ENCODE peak calls at places on chromosome 5, in ten cellular contexts. Q is brain microvascular endothelial cell, R is amygdala, N is DMS53, H is NCI-H1417, F is T-helper 9 cell, B is HuH-7, T is iPS-NIHi11, J is HCEC 1CT, M is AG04450. W is an unnamed sample.

GRCh38 chr5:419970-420369 is 23.0 kb upstream of the EXOC3 start:
- DNase-seq in Q (no peak), R (no peak), N (no peak), H (no peak), F (no peak), B (no peak), T (no peak), J (no peak), M (no peak), W (no peak)

GRCh38 chr5:135238622-135239460 is 160.2 kb downstream of the MACROH2A1 start:
- DNase-seq in Q (no peak), R (no peak), N (no peak), H (no peak), F (no peak), B (no peak), T (no peak), J (no peak), M (no peak), W (no peak)

GRCh38 chr5:8188874-8189588 is 320.1 kb downstream of the MTRR start:
- DNase-seq in Q (no peak), R (no peak), N (peak), H (peak), F (no peak), B (no peak), T (no peak), J (no peak), M (no peak), W (no peak)

GRCh38 chr5:6722015-6722414 is 8.8 kb downstream of the TENT4A start:
- DNase-seq in Q (no peak), R (no peak), N (no peak), H (no peak), F (no peak), B (no peak), T (no peak), J (no peak), M (no peak), W (no peak)

GRCh38 chr5:141182248-141182647 is at the start of gene PCDHB16:
- DNase-seq in Q (no peak), R (no peak), N (peak), H (no peak), F (no peak), B (no peak), T (peak), J (peak), M (no peak), W (peak)

GRCh38 chr5:155276231-155276630 is 262.7 kb downstream of the KIF4B start:
- DNase-seq in Q (no peak), R (no peak), N (no peak), H (no peak), F (no peak), B (no peak), T (no peak), J (no peak), M (no peak), W (no peak)

GRCh38 chr5:79436821-79437220 is 77.1 kb downstream of the HOMER1 start:
- DNase-seq in Q (no peak), R (no peak), N (no peak), H (no peak), F (no peak), B (no peak), T (no peak), J (peak), M (no peak), W (no peak)

GRCh38 chr5:32506251-32506661 is 61.7 kb upstream of the ZFR start:
- DNase-seq in Q (no peak), R (no peak), N (peak), H (peak), F (no peak), B (no peak), T (no peak), J (peak), M (no peak), W (no peak)

GRCh38 chr5:94618029-94618492 is 343 bp downstream of the KIAA0825 start:
- DNase-seq in Q (peak), R (peak), N (peak), H (peak), F (no peak), B (peak), T (peak), J (peak), M (peak), W (peak)

GRCh38 chr5:37063739-37064138 is 185.4 kb downstream of the CPLANE1 start:
- DNase-seq in Q (no peak), R (no peak), N (no peak), H (no peak), F (no peak), B (no peak), T (no peak), J (no peak), M (no peak), W (no peak)

GRCh38 chr5:113058269-113058668 is 81.7 kb downstream of the DCP2 start:
- DNase-seq in Q (no peak), R (no peak), N (no peak), H (no peak), F (no peak), B (no peak), T (no peak), J (no peak), M (no peak), W (no peak)

GRCh38 chr5:33198816-33199215 is 241.9 kb upstream of the TARS1 start:
- DNase-seq in Q (no peak), R (no peak), N (no peak), H (no peak), F (no peak), B (no peak), T (no peak), J (no peak), M (no peak), W (no peak)

GRCh38 chr5:134051305-134051704 is 46.5 kb upstream of the VDAC1 start:
- DNase-seq in Q (no peak), R (no peak), N (no peak), H (no peak), F (no peak), B (no peak), T (no peak), J (peak), M (no peak), W (peak)

GRCh38 chr5:1547655-1548054 is 23.9 kb upstream of the LPCAT1 start:
- DNase-seq in Q (no peak), R (no peak), N (no peak), H (no peak), F (no peak), B (no peak), T (no peak), J (no peak), M (no peak), W (no peak)

GRCh38 chr5:78649816-78650561 is 1.4 kb upstream of the LHFPL2 start:
- DNase-seq in Q (peak), R (no peak), N (no peak), H (no peak), F (no peak), B (no peak), T (peak), J (peak), M (no peak), W (peak)

GRCh38 chr5:130520211-130520610 is 615.9 kb downstream of the CHSY3 start:
- DNase-seq in Q (peak), R (no peak), N (peak), H (no peak), F (no peak), B (no peak), T (peak), J (no peak), M (no peak), W (peak)

GRCh38 chr5:10885026-10885425 is 124.0 kb upstream of the DAP start:
- DNase-seq in Q (peak), R (no peak), N (no peak), H (no peak), F (no peak), B (no peak), T (no peak), J (peak), M (peak), W (peak)

GRCh38 chr5:107539726-107540330 is 130.9 kb downstream of the EFNA5 start:
- DNase-seq in Q (no peak), R (no peak), N (peak), H (no peak), F (no peak), B (no peak), T (no peak), J (no peak), M (no peak), W (no peak)